ENCODE peak calls at places on chromosomes 12 and 14, in five cellular contexts. G, K, O, D and T are unnamed samples.

GRCh38 chr14:77037886-77038511 is 9.5 kb upstream of the IRF2BPL start:
- DNase-seq in K (no peak), G (no peak), D (no peak), O (no peak), T (no peak)

GRCh38 chr12:9925746-9926393 is 6.3 kb downstream of the CLEC2A start:
- DNase-seq in K (no peak), O (peak), G (peak), D (peak), T (no peak)

GRCh38 chr12:94618995-94619695 is 31.2 kb downstream of the TMCC3 start:
- DNase-seq in K (no peak), O (peak), G (no peak), D (no peak), T (no peak)

GRCh38 chr12:19154696-19155095 is 25.2 kb downstream of the PLEKHA5 start:
- DNase-seq in D (no peak), O (no peak), G (no peak), K (no peak), T (no peak)

GRCh38 chr14:103230658-103231334 is 103.2 kb upstream of the EIF5 start:
- DNase-seq in D (no peak), K (no peak), G (no peak), O (no peak), T (no peak)

GRCh38 chr12:92155733-92156132 is 10.1 kb upstream of the BTG1 start:
- DNase-seq in O (no peak), K (no peak), D (no peak), G (no peak), T (no peak)

GRCh38 chr12:16348435-16349131 is 1.1 kb downstream of the MGST1 start:
- DNase-seq in D (peak), G (no peak), K (no peak), O (no peak), T (no peak)

GRCh38 chr14:77804592-77804991 is 4.7 kb downstream of the ADCK1 start:
- DNase-seq in O (no peak), G (peak), D (peak), K (no peak), T (no peak)

GRCh38 chr12:51393676-51394545 is 2.7 kb upstream of the GALNT6 start:
- DNase-seq in O (peak), G (no peak), K (no peak), D (peak), T (no peak)

GRCh38 chr14:100824156-100824555 is 1.8 kb upstream of the MEG3 start:
- DNase-seq in K (peak), G (no peak), D (no peak), O (no peak), T (no peak)

GRCh38 chr12:58871557-58871956 is 48.7 kb downstream of the LRIG3 start:
- DNase-seq in G (no peak), O (no peak), D (no peak), K (no peak), T (no peak)

DNA sequence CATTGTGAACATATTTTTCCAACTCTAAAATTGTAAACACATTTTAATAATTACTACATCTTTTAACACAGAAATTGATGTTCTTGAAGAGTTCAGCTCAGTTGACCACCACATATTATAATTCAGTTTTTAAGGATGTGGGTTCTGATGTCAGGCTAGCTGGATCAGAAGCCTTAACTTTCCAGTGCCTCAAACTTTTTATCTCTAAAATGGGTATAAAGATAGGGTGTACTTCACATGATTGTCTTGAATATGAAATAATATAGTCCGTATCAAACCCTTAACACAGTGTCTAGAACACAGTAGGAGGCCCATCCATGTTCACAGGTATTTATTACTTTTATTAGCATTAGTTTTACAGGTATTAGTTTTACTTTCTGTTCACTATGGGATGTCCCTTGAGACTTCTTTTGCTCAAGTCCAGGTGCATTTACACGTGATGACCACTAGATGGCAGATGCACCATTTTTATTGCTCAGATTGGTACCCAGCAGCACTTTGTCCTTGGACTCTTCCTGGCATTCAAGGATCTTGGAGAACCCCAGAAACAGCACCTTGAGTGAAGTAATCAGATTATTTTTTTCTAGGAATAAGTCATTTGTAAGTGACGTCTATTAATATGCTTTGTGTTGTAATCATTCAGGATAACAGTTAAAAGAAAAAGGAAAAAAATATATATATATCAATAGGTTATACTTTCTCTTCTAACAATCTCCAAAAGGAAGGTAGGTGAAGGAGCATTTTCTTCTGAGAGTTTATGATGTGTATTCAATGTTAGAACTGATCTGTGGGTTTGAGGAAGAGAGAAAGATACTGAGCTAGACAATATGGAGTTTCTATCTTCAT is 580.2 kb downstream of the ETNK1 start:
- DNase-seq in G (peak), O (peak), K (no peak), D (peak), T (no peak)
- TF ChIP-seq CTCF in G (peak), O (peak), K (peak), D (peak), T (peak)

GRCh38 chr14:96001866-96002510 is 37.2 kb upstream of the C14orf132 start:
- DNase-seq in D (no peak), K (no peak), G (no peak), O (no peak), T (no peak)
- TF ChIP-seq CTCF in D (no peak), K (no peak), G (no peak), O (no peak), T (no peak)

DNA sequence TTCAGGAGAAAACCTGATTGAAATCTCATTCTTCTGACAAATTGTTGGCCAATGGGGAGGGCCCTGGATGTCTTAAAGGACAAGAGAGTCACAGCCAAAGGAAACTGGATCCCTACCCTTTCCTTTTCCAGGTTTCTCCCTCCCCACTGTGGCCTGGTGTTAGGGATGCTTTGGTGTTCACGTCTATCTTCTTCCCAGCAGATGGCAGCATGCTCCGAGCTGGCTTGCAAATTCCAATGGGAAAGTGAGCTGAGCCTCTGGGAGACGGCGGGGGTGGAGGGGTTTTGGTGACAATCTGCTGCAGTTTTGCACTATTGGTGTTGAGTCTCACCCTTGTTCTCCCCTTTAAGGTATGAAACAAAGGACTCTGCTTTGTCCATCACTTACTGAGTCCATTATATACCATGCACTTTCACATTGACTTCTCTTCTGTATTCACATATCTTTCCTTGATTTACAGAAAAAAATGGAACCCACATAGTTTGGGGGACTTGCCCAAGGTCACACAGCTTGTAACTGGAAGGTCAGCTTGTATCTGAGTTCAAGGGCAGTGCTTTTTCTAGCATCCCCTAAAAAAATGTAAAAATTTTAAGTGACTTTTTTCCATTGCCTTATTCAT is 39.3 kb downstream of the CCDC177 start:
- DNase-seq in O (peak), K (no peak), D (no peak), G (peak), T (peak)
- TF ChIP-seq CTCF in O (peak), K (peak), D (peak), G (peak), T (peak)

GRCh38 chr12:47166365-47166764 is 86.6 kb upstream of the AMIGO2 start:
- DNase-seq in K (no peak), G (no peak), O (no peak), D (no peak), T (no peak)

GRCh38 chr12:47160296-47161244 is 80.8 kb upstream of the AMIGO2 start:
- DNase-seq in G (no peak), O (no peak), K (no peak), D (no peak), T (no peak)

GRCh38 chr12:47165934-47166333 is 86.2 kb upstream of the AMIGO2 start:
- DNase-seq in G (no peak), K (no peak), D (no peak), O (no peak), T (no peak)

GRCh38 chr12:47164116-47164515 is 84.4 kb upstream of the AMIGO2 start:
- DNase-seq in D (no peak), K (no peak), O (no peak), G (no peak), T (no peak)

DNA sequence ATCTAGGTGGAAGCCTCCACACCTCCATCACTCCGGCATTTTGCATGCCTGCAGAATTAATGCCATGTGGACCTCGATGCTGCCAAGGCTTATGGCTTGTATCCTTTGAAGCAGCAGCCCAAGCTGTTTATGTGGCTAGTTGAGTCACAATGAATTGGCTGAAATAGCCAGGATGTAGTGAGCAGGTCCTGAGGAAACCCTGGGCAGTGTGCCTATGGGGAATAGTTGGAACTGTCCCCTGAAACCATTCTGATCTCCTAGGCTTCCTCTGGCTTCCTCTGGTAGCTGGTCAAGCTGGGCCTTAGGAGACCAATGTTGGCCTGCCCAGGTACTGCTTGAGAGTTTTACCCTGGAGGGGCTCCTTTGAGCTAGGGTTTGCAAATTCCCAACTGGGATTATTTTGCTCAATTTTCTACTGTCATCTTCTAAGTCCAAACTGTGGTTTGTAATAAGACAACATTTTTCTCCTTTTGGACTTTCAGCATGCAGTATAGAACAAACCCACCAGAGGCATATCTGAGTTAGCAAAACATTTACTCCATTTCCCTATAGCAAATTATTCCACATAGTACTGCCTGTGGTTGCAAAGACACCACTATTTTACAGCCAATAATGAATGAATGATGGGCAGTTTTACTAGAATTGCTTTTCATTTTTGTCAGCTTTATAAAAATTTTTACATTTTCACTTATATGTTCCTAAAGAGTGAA is 85.1 kb upstream of the AMIGO2 start:
- DNase-seq in K (no peak), D (no peak), O (no peak), G (no peak), T (no peak)
- TF ChIP-seq CTCF in K (no peak), D (no peak), O (peak), G (no peak), T (peak)

GRCh38 chr12:72285861-72286260 is 13.7 kb downstream of the TRHDE start:
- DNase-seq in O (no peak), D (no peak), K (no peak), G (no peak), T (no peak)

GRCh38 chr12:72286526-72286925 is 14.4 kb downstream of the TRHDE start:
- DNase-seq in K (no peak), O (no peak), G (no peak), D (no peak), T (no peak)

GRCh38 chr12:72281145-72281544 is 9.0 kb downstream of the TRHDE start:
- DNase-seq in K (no peak), G (no peak), O (no peak), D (no peak), T (no peak)

GRCh38 chr12:72278894-72279293 is 6.7 kb downstream of the TRHDE start:
- DNase-seq in K (no peak), G (no peak), O (no peak), D (no peak), T (no peak)

GRCh38 chr12:72282721-72283120 is 10.6 kb downstream of the TRHDE start:
- DNase-seq in O (no peak), G (no peak), K (no peak), D (no peak), T (no peak)
- TF ChIP-seq CTCF in O (peak), G (peak), K (peak), D (no peak), T (peak)

DNA sequence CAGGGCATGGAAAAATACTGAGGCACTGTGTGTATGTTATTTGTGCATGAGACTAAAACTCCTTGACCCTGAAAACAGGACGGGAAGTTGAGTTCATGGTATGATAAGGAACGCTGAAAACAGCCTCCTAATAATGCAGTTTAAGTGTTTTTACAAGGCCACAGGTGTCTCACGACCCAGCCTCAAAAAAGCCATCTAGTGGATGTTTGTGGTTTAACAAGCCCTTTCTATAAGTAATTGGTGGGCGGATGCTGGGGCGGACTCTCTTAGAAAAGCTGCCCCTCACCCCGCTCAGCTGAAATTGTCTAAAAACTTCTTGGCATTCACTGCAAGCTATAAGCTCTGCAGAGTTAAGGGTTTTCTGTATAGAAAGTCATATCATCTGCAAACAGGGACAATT is 184.5 kb downstream of the NUBPL start:
- DNase-seq in D (no peak), O (no peak), G (no peak), K (no peak), T (no peak)
- TF ChIP-seq CTCF in D (no peak), O (no peak), G (no peak), K (no peak), T (no peak)